ENCODE peak calls at places on chromosome 22, in seven cellular contexts. A, Y, I, X, T, C and M are unnamed samples.

GRCh38 chr22:17105143-17106129 is 15.7 kb downstream of the TMEM121B start:
- DNase-seq in A (no peak), Y (no peak), I (no peak), X (no peak), T (no peak), C (no peak), M (no peak)

GRCh38 chr22:45073064-45073463 is 63.3 kb upstream of the PHF21B start:
- DNase-seq in A (no peak), Y (no peak), I (no peak), X (no peak), T (no peak), C (no peak), M (no peak)

GRCh38 chr22:27327497-27327896 is 474.1 kb downstream of the MN1 start:
- DNase-seq in A (no peak), Y (no peak), I (no peak), X (no peak), T (no peak), C (no peak), M (no peak)

GRCh38 chr22:42207918-42208317 is 62.5 kb downstream of the TCF20 start:
- DNase-seq in A (no peak), Y (no peak), I (no peak), X (no peak), T (no peak), C (no peak), M (no peak)

GRCh38 chr22:42902875-42903510 is 45.9 kb upstream of the ARFGAP3 start:
- DNase-seq in A (peak; percentile 36), Y (no peak), I (no peak), X (peak; percentile 38), T (no peak), C (no peak), M (peak; percentile 46)

GRCh38 chr22:50090141-50090714 is 422 bp downstream of the MOV10L1 start:
- DNase-seq in A (no peak), Y (no peak), I (no peak), X (no peak), T (no peak), C (no peak), M (no peak)

GRCh38 chr22:27108425-27109114 is 451.2 kb downstream of the MIAT start:
- DNase-seq in A (peak; percentile 62), Y (no peak), I (no peak), X (peak; percentile 32), T (no peak), C (no peak), M (no peak)

GRCh38 chr22:46734830-46735453 is 3.1 kb downstream of the CERK start:
- DNase-seq in A (peak; percentile 55), Y (no peak), I (peak; percentile 29), X (peak; percentile 72), T (peak; percentile 60), C (no peak), M (no peak)